ENCODE peak calls at places on chromosomes 11 and 22, in six cellular contexts. K is D341Med; U is heart left ventricle; J is stimulated activated CD8-positive, alpha-beta memory T cell treated with anti-CD3 and anti-CD28 coated beads, Interleukin-4, amount 100 ng/mL, for 48 hours; N is NCI-H1092; I is renal cortical epithelial cell. X is an unnamed sample.

GRCh38 chr22:19351604-19352003 is 60.1 kb upstream of the CLTCL1 start:
- DNase-seq in K (no peak), U (no peak), J (no peak), N (no peak), I (no peak), X (no peak)

GRCh38 chr11:57402188-57403066 is 12.0 kb upstream of the PRG2 start:
- DNase-seq in K (no peak), U (no peak), J (no peak), N (no peak), I (peak; percentile 61), X (no peak)

GRCh38 chr11:16787035-16787744 is 48.7 kb downstream of the C11orf58 start:
- DNase-seq in K (no peak), U (no peak), J (no peak), N (no peak), I (peak; percentile 42), X (no peak)

GRCh38 chr11:92964471-92964870 is 5.0 kb upstream of the MTNR1B start:
- DNase-seq in K (no peak), U (no peak), J (no peak), N (no peak), I (no peak), X (no peak)

GRCh38 chr22:17580461-17581031 is 17.2 kb downstream of the SLC25A18 start:
- DNase-seq in K (no peak), U (no peak), J (no peak), N (no peak), I (no peak), X (no peak)

GRCh38 chr11:8011981-8012444 is 24.9 kb downstream of the EIF3F start:
- DNase-seq in K (no peak), U (no peak), J (peak; percentile 11), N (no peak), I (peak; percentile 84), X (no peak)

GRCh38 chr11:126871792-126872191 is 128.8 kb downstream of the KIRREL3 start:
- DNase-seq in K (no peak), U (no peak), J (no peak), N (no peak), I (peak; percentile 86), X (no peak)

GRCh38 chr11:60924110-60924905 is at the start of gene TMEM132A:
- DNase-seq in K (peak; percentile 93), U (peak; percentile 84), J (peak; percentile 46), N (peak; percentile 61), I (peak; percentile 33), X (peak; percentile 83)

GRCh38 chr11:10394229-10395100 is 60.6 kb upstream of the AMPD3 start:
- DNase-seq in K (no peak), U (no peak), J (no peak), N (no peak), I (no peak), X (no peak)

GRCh38 chr11:128905345-128906184 is 14.4 kb downstream of the KCNJ5 start:
- DNase-seq in K (peak; percentile 82), U (peak; percentile 71), J (peak; percentile 52), N (peak; percentile 71), I (peak; percentile 37), X (peak; percentile 74)

X was measured in NCI-H345.